ENCODE peak calls at places on chromosomes 3 and 15, in nine cellular contexts. One of them, this sample, is unnamed.

GRCh38 chr3:194707176-194707575 is 21.5 kb downstream of the FAM43A start:
- DNase-seq in amniotic stem cell: no peak
- DNase-seq in T-helper 1 cell: no peak
- DNase-seq in heart left ventricle: no peak
- DNase-seq in SW480: no peak
- DNase-seq in A172: no peak
- DNase-seq in HFF-Myc: no peak
- DNase-seq in brain microvascular endothelial cell: no peak
- DNase-seq in cardiac muscle cell: no peak
- DNase-seq in this sample: no peak

GRCh38 chr3:106746286-106746685 is 631.0 kb upstream of the CCDC54 start:
- DNase-seq in SW480: no peak
- DNase-seq in A172: no peak
- DNase-seq in HFF-Myc: no peak
- DNase-seq in amniotic stem cell: no peak
- DNase-seq in cardiac muscle cell: no peak
- DNase-seq in brain microvascular endothelial cell: no peak
- DNase-seq in heart left ventricle: no peak
- DNase-seq in T-helper 1 cell: no peak
- DNase-seq in this sample: peak

GRCh38 chr15:60787737-60788513 is 309.0 kb upstream of the ICE2 start:
- DNase-seq in amniotic stem cell: no peak
- DNase-seq in SW480: no peak
- DNase-seq in A172: no peak
- DNase-seq in T-helper 1 cell: no peak
- DNase-seq in HFF-Myc: no peak
- DNase-seq in brain microvascular endothelial cell: peak
- DNase-seq in cardiac muscle cell: no peak
- DNase-seq in heart left ventricle: no peak
- DNase-seq in this sample: peak

GRCh38 chr15:82847703-82848102 is 38.3 kb downstream of the WHAMM start:
- DNase-seq in SW480: no peak
- DNase-seq in amniotic stem cell: no peak
- DNase-seq in A172: peak
- DNase-seq in T-helper 1 cell: no peak
- DNase-seq in HFF-Myc: no peak
- DNase-seq in cardiac muscle cell: no peak
- DNase-seq in brain microvascular endothelial cell: no peak
- DNase-seq in heart left ventricle: no peak
- DNase-seq in this sample: no peak

GRCh38 chr3:113264249-113264648 is 52.9 kb downstream of the BOC start:
- DNase-seq in cardiac muscle cell: no peak
- DNase-seq in heart left ventricle: no peak
- DNase-seq in A172: no peak
- DNase-seq in HFF-Myc: no peak
- DNase-seq in amniotic stem cell: no peak
- DNase-seq in T-helper 1 cell: no peak
- DNase-seq in brain microvascular endothelial cell: no peak
- DNase-seq in SW480: no peak
- DNase-seq in this sample: no peak

GRCh38 chr3:133157716-133158115 is 119.5 kb downstream of the TMEM108 start:
- DNase-seq in A172: no peak
- DNase-seq in cardiac muscle cell: no peak
- DNase-seq in brain microvascular endothelial cell: no peak
- DNase-seq in SW480: no peak
- DNase-seq in T-helper 1 cell: no peak
- DNase-seq in heart left ventricle: no peak
- DNase-seq in amniotic stem cell: no peak
- DNase-seq in HFF-Myc: no peak
- DNase-seq in this sample: no peak

GRCh38 chr3:84074767-84075166 is 884.0 kb upstream of the CADM2 start:
- DNase-seq in HFF-Myc: no peak
- DNase-seq in SW480: no peak
- DNase-seq in T-helper 1 cell: no peak
- DNase-seq in A172: peak
- DNase-seq in amniotic stem cell: no peak
- DNase-seq in heart left ventricle: no peak
- DNase-seq in brain microvascular endothelial cell: no peak
- DNase-seq in cardiac muscle cell: no peak
- DNase-seq in this sample: no peak

GRCh38 chr15:101168463-101168824 is 83.4 kb downstream of the CHSY1 start:
- DNase-seq in A172: no peak
- DNase-seq in heart left ventricle: no peak
- DNase-seq in T-helper 1 cell: no peak
- DNase-seq in SW480: no peak
- DNase-seq in amniotic stem cell: no peak
- DNase-seq in brain microvascular endothelial cell: no peak
- DNase-seq in HFF-Myc: no peak
- DNase-seq in cardiac muscle cell: peak
- DNase-seq in this sample: peak

GRCh38 chr3:86937306-86937791 is 53.6 kb downstream of the VGLL3 start:
- DNase-seq in heart left ventricle: peak
- DNase-seq in T-helper 1 cell: no peak
- DNase-seq in A172: no peak
- DNase-seq in brain microvascular endothelial cell: peak
- DNase-seq in cardiac muscle cell: peak
- DNase-seq in amniotic stem cell: peak
- DNase-seq in SW480: no peak
- DNase-seq in HFF-Myc: peak
- DNase-seq in this sample: no peak

GRCh38 chr3:105594219-105594618 is 227.5 kb downstream of the ALCAM start:
- DNase-seq in T-helper 1 cell: no peak
- DNase-seq in SW480: no peak
- DNase-seq in HFF-Myc: no peak
- DNase-seq in brain microvascular endothelial cell: peak
- DNase-seq in amniotic stem cell: peak
- DNase-seq in heart left ventricle: no peak
- DNase-seq in cardiac muscle cell: no peak
- DNase-seq in A172: peak
- DNase-seq in this sample: no peak

This sample was measured in lung microvascular endothelial cell.